ENCODE peak calls at places on chromosomes 2 and 18, in ten cellular contexts. One of them, this sample, is unnamed.

GRCh38 chr18:37985126-37985525 is 419.5 kb upstream of the CELF4 start:
- DNase-seq in epithelial cell of esophagus: no peak
- DNase-seq in ELF-1: peak
- DNase-seq in M059J: no peak
- DNase-seq in NCI-H1105 treated with DMSO at 0.1 percent for 48 hours: no peak
- DNase-seq in activated CD4-positive, alpha-beta T cell treated with anti-CD3 and anti-CD28 coated beads, Interleukin-2, amount 10 ng/mL, durations not matched to agents 7 days and 5 days: no peak
- DNase-seq in Panc1: no peak
- DNase-seq in HTR-8/SVneo: no peak
- DNase-seq in HEK293T: no peak
- DNase-seq in ureter: no peak
- DNase-seq in this sample: no peak

GRCh38 chr2:225030089-225030653 is 12.1 kb downstream of the DOCK10 start:
- DNase-seq in epithelial cell of esophagus: no peak
- DNase-seq in ELF-1: no peak
- DNase-seq in M059J: no peak
- DNase-seq in NCI-H1105 treated with DMSO at 0.1 percent for 48 hours: no peak
- DNase-seq in activated CD4-positive, alpha-beta T cell treated with anti-CD3 and anti-CD28 coated beads, Interleukin-2, amount 10 ng/mL, durations not matched to agents 7 days and 5 days: no peak
- DNase-seq in Panc1: no peak
- DNase-seq in HTR-8/SVneo: no peak
- DNase-seq in HEK293T: no peak
- DNase-seq in ureter: no peak
- DNase-seq in this sample: no peak

GRCh38 chr2:182694189-182694588 is 21.9 kb upstream of the DNAJC10 start:
- DNase-seq in epithelial cell of esophagus: no peak
- DNase-seq in ELF-1: no peak
- DNase-seq in M059J: no peak
- DNase-seq in NCI-H1105 treated with DMSO at 0.1 percent for 48 hours: no peak
- DNase-seq in activated CD4-positive, alpha-beta T cell treated with anti-CD3 and anti-CD28 coated beads, Interleukin-2, amount 10 ng/mL, durations not matched to agents 7 days and 5 days: no peak
- DNase-seq in Panc1: no peak
- DNase-seq in HTR-8/SVneo: no peak
- DNase-seq in HEK293T: no peak
- DNase-seq in ureter: no peak
- DNase-seq in this sample: no peak

GRCh38 chr18:46246101-46246500 is 141.9 kb downstream of the HAUS1 start:
- DNase-seq in epithelial cell of esophagus: no peak
- DNase-seq in ELF-1: peak
- DNase-seq in M059J: no peak
- DNase-seq in NCI-H1105 treated with DMSO at 0.1 percent for 48 hours: no peak
- DNase-seq in activated CD4-positive, alpha-beta T cell treated with anti-CD3 and anti-CD28 coated beads, Interleukin-2, amount 10 ng/mL, durations not matched to agents 7 days and 5 days: no peak
- DNase-seq in Panc1: no peak
- DNase-seq in HTR-8/SVneo: no peak
- DNase-seq in HEK293T: no peak
- DNase-seq in ureter: no peak
- DNase-seq in this sample: no peak

GRCh38 chr2:23900927-23901322 is 26.0 kb downstream of the ATAD2B start:
- DNase-seq in epithelial cell of esophagus: peak
- DNase-seq in ELF-1: no peak
- DNase-seq in M059J: peak
- DNase-seq in NCI-H1105 treated with DMSO at 0.1 percent for 48 hours: no peak
- DNase-seq in activated CD4-positive, alpha-beta T cell treated with anti-CD3 and anti-CD28 coated beads, Interleukin-2, amount 10 ng/mL, durations not matched to agents 7 days and 5 days: no peak
- DNase-seq in Panc1: no peak
- DNase-seq in HTR-8/SVneo: peak
- DNase-seq in HEK293T: no peak
- DNase-seq in ureter: no peak
- DNase-seq in this sample: no peak

GRCh38 chr2:220586980-220587549 is 959.6 kb downstream of the SLC4A3 start:
- DNase-seq in epithelial cell of esophagus: no peak
- DNase-seq in ELF-1: no peak
- DNase-seq in M059J: no peak
- DNase-seq in NCI-H1105 treated with DMSO at 0.1 percent for 48 hours: no peak
- DNase-seq in activated CD4-positive, alpha-beta T cell treated with anti-CD3 and anti-CD28 coated beads, Interleukin-2, amount 10 ng/mL, durations not matched to agents 7 days and 5 days: no peak
- DNase-seq in Panc1: no peak
- DNase-seq in HTR-8/SVneo: no peak
- DNase-seq in HEK293T: no peak
- DNase-seq in ureter: no peak
- DNase-seq in this sample: no peak

GRCh38 chr2:206113148-206113547 is 27.2 kb upstream of the INO80D start:
- DNase-seq in epithelial cell of esophagus: peak
- DNase-seq in ELF-1: no peak
- DNase-seq in M059J: no peak
- DNase-seq in NCI-H1105 treated with DMSO at 0.1 percent for 48 hours: no peak
- DNase-seq in activated CD4-positive, alpha-beta T cell treated with anti-CD3 and anti-CD28 coated beads, Interleukin-2, amount 10 ng/mL, durations not matched to agents 7 days and 5 days: no peak
- DNase-seq in Panc1: no peak
- DNase-seq in HTR-8/SVneo: no peak
- DNase-seq in HEK293T: no peak
- DNase-seq in ureter: no peak
- DNase-seq in this sample: no peak

GRCh38 chr2:241123816-241124536 is 21.9 kb upstream of the MTERF4 start:
- DNase-seq in epithelial cell of esophagus: peak
- DNase-seq in ELF-1: peak
- DNase-seq in M059J: no peak
- DNase-seq in NCI-H1105 treated with DMSO at 0.1 percent for 48 hours: no peak
- DNase-seq in activated CD4-positive, alpha-beta T cell treated with anti-CD3 and anti-CD28 coated beads, Interleukin-2, amount 10 ng/mL, durations not matched to agents 7 days and 5 days: peak
- DNase-seq in Panc1: no peak
- DNase-seq in HTR-8/SVneo: no peak
- DNase-seq in HEK293T: no peak
- DNase-seq in ureter: no peak
- DNase-seq in this sample: no peak

GRCh38 chr2:111119004-111119846 is 1.5 kb upstream of the BCL2L11 start:
- DNase-seq in epithelial cell of esophagus: no peak
- DNase-seq in ELF-1: peak
- DNase-seq in M059J: no peak
- DNase-seq in NCI-H1105 treated with DMSO at 0.1 percent for 48 hours: no peak
- DNase-seq in activated CD4-positive, alpha-beta T cell treated with anti-CD3 and anti-CD28 coated beads, Interleukin-2, amount 10 ng/mL, durations not matched to agents 7 days and 5 days: peak
- DNase-seq in Panc1: no peak
- DNase-seq in HTR-8/SVneo: no peak
- DNase-seq in HEK293T: no peak
- DNase-seq in ureter: peak
- DNase-seq in this sample: no peak

GRCh38 chr2:84884396-84884795 is 3.5 kb upstream of the TRABD2A start:
- DNase-seq in epithelial cell of esophagus: no peak
- DNase-seq in ELF-1: no peak
- DNase-seq in M059J: no peak
- DNase-seq in NCI-H1105 treated with DMSO at 0.1 percent for 48 hours: no peak
- DNase-seq in activated CD4-positive, alpha-beta T cell treated with anti-CD3 and anti-CD28 coated beads, Interleukin-2, amount 10 ng/mL, durations not matched to agents 7 days and 5 days: no peak
- DNase-seq in Panc1: no peak
- DNase-seq in HTR-8/SVneo: no peak
- DNase-seq in HEK293T: no peak
- DNase-seq in ureter: no peak
- DNase-seq in this sample: no peak

GRCh38 chr18:58438161-58438983 is 190.5 kb downstream of the ALPK2 start:
- DNase-seq in epithelial cell of esophagus: no peak
- DNase-seq in ELF-1: no peak
- DNase-seq in M059J: peak
- DNase-seq in NCI-H1105 treated with DMSO at 0.1 percent for 48 hours: no peak
- DNase-seq in activated CD4-positive, alpha-beta T cell treated with anti-CD3 and anti-CD28 coated beads, Interleukin-2, amount 10 ng/mL, durations not matched to agents 7 days and 5 days: peak
- DNase-seq in Panc1: no peak
- DNase-seq in HTR-8/SVneo: no peak
- DNase-seq in HEK293T: no peak
- DNase-seq in ureter: no peak
- DNase-seq in this sample: no peak

GRCh38 chr2:10284108-10284870 is 18.4 kb upstream of the HPCAL1 start:
- DNase-seq in epithelial cell of esophagus: no peak
- DNase-seq in ELF-1: no peak
- DNase-seq in M059J: no peak
- DNase-seq in NCI-H1105 treated with DMSO at 0.1 percent for 48 hours: no peak
- DNase-seq in activated CD4-positive, alpha-beta T cell treated with anti-CD3 and anti-CD28 coated beads, Interleukin-2, amount 10 ng/mL, durations not matched to agents 7 days and 5 days: no peak
- DNase-seq in Panc1: no peak
- DNase-seq in HTR-8/SVneo: no peak
- DNase-seq in HEK293T: no peak
- DNase-seq in ureter: no peak
- DNase-seq in this sample: peak

GRCh38 chr2:217573565-217573964 is 429.2 kb downstream of the TNS1 start:
- DNase-seq in epithelial cell of esophagus: peak
- DNase-seq in ELF-1: peak
- DNase-seq in M059J: peak
- DNase-seq in NCI-H1105 treated with DMSO at 0.1 percent for 48 hours: no peak
- DNase-seq in activated CD4-positive, alpha-beta T cell treated with anti-CD3 and anti-CD28 coated beads, Interleukin-2, amount 10 ng/mL, durations not matched to agents 7 days and 5 days: no peak
- DNase-seq in Panc1: no peak
- DNase-seq in HTR-8/SVneo: peak
- DNase-seq in HEK293T: no peak
- DNase-seq in ureter: no peak
- DNase-seq in this sample: no peak

GRCh38 chr2:100393362-100393761 is 24.1 kb downstream of the CHST10 start:
- DNase-seq in epithelial cell of esophagus: no peak
- DNase-seq in ELF-1: no peak
- DNase-seq in M059J: no peak
- DNase-seq in NCI-H1105 treated with DMSO at 0.1 percent for 48 hours: no peak
- DNase-seq in activated CD4-positive, alpha-beta T cell treated with anti-CD3 and anti-CD28 coated beads, Interleukin-2, amount 10 ng/mL, durations not matched to agents 7 days and 5 days: no peak
- DNase-seq in Panc1: no peak
- DNase-seq in HTR-8/SVneo: no peak
- DNase-seq in HEK293T: no peak
- DNase-seq in ureter: no peak
- DNase-seq in this sample: no peak

GRCh38 chr2:69559696-69560482 is 83.7 kb downstream of the AAK1 start:
- DNase-seq in epithelial cell of esophagus: peak
- DNase-seq in ELF-1: peak
- DNase-seq in M059J: peak
- DNase-seq in NCI-H1105 treated with DMSO at 0.1 percent for 48 hours: peak
- DNase-seq in activated CD4-positive, alpha-beta T cell treated with anti-CD3 and anti-CD28 coated beads, Interleukin-2, amount 10 ng/mL, durations not matched to agents 7 days and 5 days: no peak
- DNase-seq in Panc1: peak
- DNase-seq in HTR-8/SVneo: peak
- DNase-seq in HEK293T: peak
- DNase-seq in ureter: no peak
- DNase-seq in this sample: no peak

GRCh38 chr2:6325616-6326015 is 540.1 kb downstream of the CMPK2 start:
- DNase-seq in epithelial cell of esophagus: no peak
- DNase-seq in ELF-1: peak
- DNase-seq in M059J: no peak
- DNase-seq in NCI-H1105 treated with DMSO at 0.1 percent for 48 hours: no peak
- DNase-seq in activated CD4-positive, alpha-beta T cell treated with anti-CD3 and anti-CD28 coated beads, Interleukin-2, amount 10 ng/mL, durations not matched to agents 7 days and 5 days: no peak
- DNase-seq in Panc1: no peak
- DNase-seq in HTR-8/SVneo: no peak
- DNase-seq in HEK293T: no peak
- DNase-seq in ureter: no peak
- DNase-seq in this sample: no peak

GRCh38 chr2:234772775-234773064 is 179.1 kb upstream of the SH3BP4 start:
- DNase-seq in epithelial cell of esophagus: no peak
- DNase-seq in ELF-1: peak
- DNase-seq in M059J: no peak
- DNase-seq in NCI-H1105 treated with DMSO at 0.1 percent for 48 hours: no peak
- DNase-seq in activated CD4-positive, alpha-beta T cell treated with anti-CD3 and anti-CD28 coated beads, Interleukin-2, amount 10 ng/mL, durations not matched to agents 7 days and 5 days: no peak
- DNase-seq in Panc1: no peak
- DNase-seq in HTR-8/SVneo: no peak
- DNase-seq in HEK293T: no peak
- DNase-seq in ureter: no peak
- DNase-seq in this sample: no peak

GRCh38 chr2:23545391-23545790 is 160.4 kb downstream of the KLHL29 start:
- DNase-seq in epithelial cell of esophagus: peak
- DNase-seq in ELF-1: peak
- DNase-seq in M059J: peak
- DNase-seq in NCI-H1105 treated with DMSO at 0.1 percent for 48 hours: no peak
- DNase-seq in activated CD4-positive, alpha-beta T cell treated with anti-CD3 and anti-CD28 coated beads, Interleukin-2, amount 10 ng/mL, durations not matched to agents 7 days and 5 days: no peak
- DNase-seq in Panc1: no peak
- DNase-seq in HTR-8/SVneo: peak
- DNase-seq in HEK293T: no peak
- DNase-seq in ureter: no peak
- DNase-seq in this sample: no peak

GRCh38 chr2:106745468-106745867 is 140.5 kb downstream of the ST6GAL2 start:
- DNase-seq in epithelial cell of esophagus: no peak
- DNase-seq in ELF-1: no peak
- DNase-seq in M059J: no peak
- DNase-seq in NCI-H1105 treated with DMSO at 0.1 percent for 48 hours: peak
- DNase-seq in activated CD4-positive, alpha-beta T cell treated with anti-CD3 and anti-CD28 coated beads, Interleukin-2, amount 10 ng/mL, durations not matched to agents 7 days and 5 days: no peak
- DNase-seq in Panc1: no peak
- DNase-seq in HTR-8/SVneo: no peak
- DNase-seq in HEK293T: no peak
- DNase-seq in ureter: no peak
- DNase-seq in this sample: no peak

GRCh38 chr2:200944467-200945394 is 18.7 kb downstream of the ORC2 start:
- DNase-seq in epithelial cell of esophagus: peak
- DNase-seq in ELF-1: no peak
- DNase-seq in M059J: peak
- DNase-seq in NCI-H1105 treated with DMSO at 0.1 percent for 48 hours: no peak
- DNase-seq in activated CD4-positive, alpha-beta T cell treated with anti-CD3 and anti-CD28 coated beads, Interleukin-2, amount 10 ng/mL, durations not matched to agents 7 days and 5 days: peak
- DNase-seq in Panc1: peak
- DNase-seq in HTR-8/SVneo: peak
- DNase-seq in HEK293T: no peak
- DNase-seq in ureter: no peak
- DNase-seq in this sample: no peak

GRCh38 chr2:68245672-68246071 is 6.7 kb downstream of the PPP3R1 start:
- DNase-seq in epithelial cell of esophagus: no peak
- DNase-seq in ELF-1: no peak
- DNase-seq in M059J: no peak
- DNase-seq in NCI-H1105 treated with DMSO at 0.1 percent for 48 hours: no peak
- DNase-seq in activated CD4-positive, alpha-beta T cell treated with anti-CD3 and anti-CD28 coated beads, Interleukin-2, amount 10 ng/mL, durations not matched to agents 7 days and 5 days: no peak
- DNase-seq in Panc1: no peak
- DNase-seq in HTR-8/SVneo: no peak
- DNase-seq in HEK293T: no peak
- DNase-seq in ureter: no peak
- DNase-seq in this sample: no peak

GRCh38 chr18:79510046-79510685 is 114.4 kb downstream of the NFATC1 start:
- DNase-seq in epithelial cell of esophagus: no peak
- DNase-seq in ELF-1: no peak
- DNase-seq in M059J: no peak
- DNase-seq in NCI-H1105 treated with DMSO at 0.1 percent for 48 hours: no peak
- DNase-seq in activated CD4-positive, alpha-beta T cell treated with anti-CD3 and anti-CD28 coated beads, Interleukin-2, amount 10 ng/mL, durations not matched to agents 7 days and 5 days: no peak
- DNase-seq in Panc1: no peak
- DNase-seq in HTR-8/SVneo: no peak
- DNase-seq in HEK293T: no peak
- DNase-seq in ureter: peak
- DNase-seq in this sample: peak

GRCh38 chr2:237511421-237511820 is 24.4 kb downstream of the MLPH start:
- DNase-seq in epithelial cell of esophagus: no peak
- DNase-seq in ELF-1: no peak
- DNase-seq in M059J: no peak
- DNase-seq in NCI-H1105 treated with DMSO at 0.1 percent for 48 hours: no peak
- DNase-seq in activated CD4-positive, alpha-beta T cell treated with anti-CD3 and anti-CD28 coated beads, Interleukin-2, amount 10 ng/mL, durations not matched to agents 7 days and 5 days: no peak
- DNase-seq in Panc1: no peak
- DNase-seq in HTR-8/SVneo: no peak
- DNase-seq in HEK293T: no peak
- DNase-seq in ureter: no peak
- DNase-seq in this sample: no peak

GRCh38 chr2:100791936-100792308 is 28.0 kb upstream of the NPAS2 start:
- DNase-seq in epithelial cell of esophagus: no peak
- DNase-seq in ELF-1: no peak
- DNase-seq in M059J: no peak
- DNase-seq in NCI-H1105 treated with DMSO at 0.1 percent for 48 hours: no peak
- DNase-seq in activated CD4-positive, alpha-beta T cell treated with anti-CD3 and anti-CD28 coated beads, Interleukin-2, amount 10 ng/mL, durations not matched to agents 7 days and 5 days: no peak
- DNase-seq in Panc1: no peak
- DNase-seq in HTR-8/SVneo: no peak
- DNase-seq in HEK293T: no peak
- DNase-seq in ureter: no peak
- DNase-seq in this sample: no peak

GRCh38 chr2:222613715-222614331 is 42.1 kb downstream of the FARSB start:
- DNase-seq in epithelial cell of esophagus: peak
- DNase-seq in ELF-1: peak
- DNase-seq in M059J: peak
- DNase-seq in NCI-H1105 treated with DMSO at 0.1 percent for 48 hours: peak
- DNase-seq in activated CD4-positive, alpha-beta T cell treated with anti-CD3 and anti-CD28 coated beads, Interleukin-2, amount 10 ng/mL, durations not matched to agents 7 days and 5 days: peak
- DNase-seq in Panc1: peak
- DNase-seq in HTR-8/SVneo: peak
- DNase-seq in HEK293T: peak
- DNase-seq in ureter: no peak
- DNase-seq in this sample: no peak

GRCh38 chr18:44896817-44897216 is 216.1 kb downstream of the SETBP1 start:
- DNase-seq in epithelial cell of esophagus: no peak
- DNase-seq in ELF-1: no peak
- DNase-seq in M059J: no peak
- DNase-seq in NCI-H1105 treated with DMSO at 0.1 percent for 48 hours: peak
- DNase-seq in activated CD4-positive, alpha-beta T cell treated with anti-CD3 and anti-CD28 coated beads, Interleukin-2, amount 10 ng/mL, durations not matched to agents 7 days and 5 days: no peak
- DNase-seq in Panc1: no peak
- DNase-seq in HTR-8/SVneo: no peak
- DNase-seq in HEK293T: no peak
- DNase-seq in ureter: no peak
- DNase-seq in this sample: no peak

GRCh38 chr2:160073284-160073888 is 11.0 kb upstream of the PLA2R1 start:
- DNase-seq in epithelial cell of esophagus: peak
- DNase-seq in ELF-1: no peak
- DNase-seq in M059J: no peak
- DNase-seq in NCI-H1105 treated with DMSO at 0.1 percent for 48 hours: no peak
- DNase-seq in activated CD4-positive, alpha-beta T cell treated with anti-CD3 and anti-CD28 coated beads, Interleukin-2, amount 10 ng/mL, durations not matched to agents 7 days and 5 days: no peak
- DNase-seq in Panc1: no peak
- DNase-seq in HTR-8/SVneo: no peak
- DNase-seq in HEK293T: no peak
- DNase-seq in ureter: no peak
- DNase-seq in this sample: no peak

GRCh38 chr2:199739413-199740110 is 111.4 kb downstream of the FTCDNL1 start:
- DNase-seq in epithelial cell of esophagus: peak
- DNase-seq in ELF-1: peak
- DNase-seq in M059J: peak
- DNase-seq in NCI-H1105 treated with DMSO at 0.1 percent for 48 hours: peak
- DNase-seq in activated CD4-positive, alpha-beta T cell treated with anti-CD3 and anti-CD28 coated beads, Interleukin-2, amount 10 ng/mL, durations not matched to agents 7 days and 5 days: peak
- DNase-seq in Panc1: peak
- DNase-seq in HTR-8/SVneo: peak
- DNase-seq in HEK293T: peak
- DNase-seq in ureter: peak
- DNase-seq in this sample: peak

This sample was measured in omental fat pad.